ENCODE peak calls at places on chromosome 18, in eight cellular contexts. J is AG10803; X is HCT116; N is NB4; K is endodermal cell; Y is neural progenitor cell; F is CD4-positive, alpha-beta T cell; B is OCI-LY7. V is an unnamed sample.

GRCh38 chr18:70154591-70155194 is 50.8 kb downstream of the RTTN start:
- DNase-seq in Y (no peak), J (peak), K (no peak), N (no peak), X (no peak), B (no peak), F (no peak), V (no peak)

GRCh38 chr18:13388586-13389490 is 170.3 kb downstream of the LDLRAD4 start:
- DNase-seq in J (no peak), F (no peak), Y (no peak), K (peak), B (no peak), X (no peak), N (no peak), V (no peak)

GRCh38 chr18:23265691-23266399 is 130.6 kb downstream of the CABLES1 start:
- DNase-seq in X (no peak), K (no peak), J (no peak), N (no peak), F (no peak), B (no peak), Y (no peak), V (no peak)

GRCh38 chr18:69349912-69350597 is 50.6 kb upstream of the DOK6 start:
- DNase-seq in J (no peak), X (no peak), Y (no peak), N (no peak), F (no peak), B (no peak), K (no peak), V (no peak)

GRCh38 chr18:79756826-79757225 is 40.9 kb upstream of the KCNG2 start:
- DNase-seq in F (no peak), K (no peak), N (no peak), B (no peak), X (no peak), Y (no peak), J (no peak), V (no peak)

GRCh38 chr18:39199231-39199855 is 1633.7 kb upstream of the CELF4 start:
- DNase-seq in Y (no peak), B (no peak), K (no peak), F (no peak), J (no peak), X (no peak), N (no peak), V (no peak)

GRCh38 chr18:67192535-67192934 is 324.0 kb downstream of the DSEL start:
- DNase-seq in N (no peak), J (no peak), F (no peak), X (no peak), K (no peak), B (no peak), Y (no peak), V (no peak)

GRCh38 chr18:10329116-10329515 is 125.3 kb upstream of the APCDD1 start:
- DNase-seq in X (no peak), J (no peak), Y (no peak), F (no peak), N (no peak), B (no peak), K (no peak), V (no peak)

GRCh38 chr18:67151366-67151765 is 365.2 kb downstream of the DSEL start:
- DNase-seq in J (no peak), K (no peak), N (no peak), B (no peak), F (no peak), Y (peak), X (no peak), V (no peak)

GRCh38 chr18:70127307-70127828 is 78.1 kb downstream of the RTTN start:
- DNase-seq in J (no peak), K (no peak), N (no peak), F (no peak), Y (no peak), X (no peak), B (no peak), V (no peak)

GRCh38 chr18:10953672-10954071 is 195.7 kb downstream of the PIEZO2 start:
- DNase-seq in F (no peak), Y (no peak), J (no peak), K (no peak), X (no peak), N (no peak), B (peak), V (no peak)

GRCh38 chr18:14905350-14905749 is 157.4 kb downstream of the ANKRD30B start:
- DNase-seq in Y (no peak), K (no peak), F (no peak), N (no peak), X (no peak), B (no peak), J (no peak), V (no peak)

GRCh38 chr18:48338915-48339314 is 70.3 kb downstream of the ZBTB7C start:
- DNase-seq in X (no peak), J (no peak), N (no peak), Y (no peak), K (no peak), B (no peak), F (no peak), V (no peak)

GRCh38 chr18:48337053-48337452 is 72.1 kb downstream of the ZBTB7C start:
- DNase-seq in J (no peak), F (no peak), N (no peak), X (no peak), B (no peak), K (no peak), Y (no peak), V (no peak)

GRCh38 chr18:48335829-48336228 is 73.4 kb downstream of the ZBTB7C start:
- DNase-seq in X (no peak), Y (peak), F (no peak), N (no peak), J (no peak), B (no peak), K (no peak), V (no peak)

GRCh38 chr18:48334845-48335244 is 74.3 kb downstream of the ZBTB7C start:
- DNase-seq in B (no peak), Y (no peak), F (no peak), J (no peak), X (no peak), N (no peak), K (no peak), V (no peak)

GRCh38 chr18:48336332-48336731 is 72.9 kb downstream of the ZBTB7C start:
- DNase-seq in Y (no peak), B (no peak), X (no peak), J (no peak), K (no peak), N (no peak), F (no peak), V (no peak)
- TF ChIP-seq CTCF in Y (no peak), B (no peak), X (no peak), J (no peak), K (peak), N (no peak), F (no peak), V (no peak)

DNA sequence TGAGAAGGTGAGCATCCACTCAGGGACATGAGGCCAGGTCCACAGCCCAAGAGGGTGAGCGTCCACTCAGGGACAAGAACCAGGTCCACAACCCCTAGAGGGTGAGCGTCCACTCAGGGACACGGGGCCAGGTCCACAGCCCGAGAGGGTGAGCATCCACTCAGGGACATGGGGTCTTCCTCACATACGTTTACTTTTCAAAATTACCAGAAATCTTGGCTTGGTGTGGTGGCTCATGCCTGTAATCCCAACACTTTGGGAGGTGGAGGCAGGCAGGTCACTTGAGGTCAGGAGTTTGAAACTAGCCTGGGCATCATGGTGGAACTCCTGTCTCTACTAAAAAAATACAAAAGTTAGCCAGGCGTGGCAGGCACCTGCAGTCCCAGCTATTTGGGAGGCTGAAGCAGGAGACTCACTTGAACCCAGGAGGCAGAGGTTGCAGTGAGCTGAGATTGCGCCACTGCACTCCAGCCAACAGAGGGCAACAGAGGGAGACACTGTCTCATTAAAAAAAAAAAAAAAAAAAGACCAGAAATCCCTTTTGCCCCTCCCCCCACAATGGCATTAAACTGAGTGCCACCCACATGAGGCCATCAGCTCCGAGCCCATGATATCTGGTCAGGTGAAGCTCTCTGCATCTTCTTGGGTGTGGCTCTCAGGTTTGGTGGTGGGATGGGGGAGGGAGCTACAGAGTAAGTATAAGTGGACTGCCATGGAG is 9.0 kb upstream of the MBP start:
- DNase-seq in F (no peak), N (no peak), J (no peak), Y (no peak), X (no peak), B (peak), K (no peak), V (no peak)
- TF ChIP-seq CTCF in F (no peak), N (no peak), J (no peak), Y (peak), X (peak), B (peak), K (peak), V (peak)

DNA sequence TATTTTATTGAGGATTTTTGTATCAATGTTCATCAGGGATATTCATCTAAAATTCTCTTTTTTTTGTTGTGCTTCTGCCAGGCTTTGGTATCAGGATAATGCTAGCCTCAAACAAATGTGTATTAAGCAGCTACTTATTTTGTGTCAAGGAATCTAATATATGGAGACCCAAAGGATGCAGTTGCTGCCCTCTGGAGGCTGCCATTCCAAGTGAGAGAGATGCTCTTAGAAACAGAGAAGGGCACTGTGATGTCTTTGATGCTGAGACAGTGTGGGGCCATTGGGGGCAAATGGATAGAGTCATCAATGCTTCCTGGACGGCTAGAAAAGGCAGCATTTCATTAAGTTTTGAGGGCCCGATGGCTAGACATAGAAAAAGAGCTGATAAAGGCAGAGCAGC is 292.6 kb downstream of the SETBP1 start:
- DNase-seq in J (no peak), N (no peak), K (peak), B (peak), F (no peak), X (no peak), Y (peak), V (no peak)
- TF ChIP-seq CTCF in J (peak), N (no peak), K (peak), B (no peak), F (no peak), X (no peak), Y (peak), V (peak)

DNA sequence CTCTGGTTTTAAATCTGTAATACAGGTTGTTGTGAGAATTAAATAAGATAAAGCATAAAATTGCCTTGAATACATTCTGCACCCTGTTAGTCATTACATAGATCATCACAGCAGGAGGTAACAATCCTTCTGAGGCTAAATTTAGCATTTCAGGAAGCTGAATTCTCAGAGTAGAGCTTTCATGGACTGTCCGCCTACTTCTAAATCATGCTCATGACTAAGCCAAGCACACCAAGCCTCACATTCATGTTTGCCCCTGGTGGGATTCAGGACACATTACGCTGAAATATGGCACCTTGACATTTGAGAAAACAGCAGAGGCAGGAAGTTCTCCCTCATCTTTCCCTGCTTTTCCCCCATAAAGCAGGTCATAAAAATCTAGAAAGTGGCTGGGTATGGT is 16.6 kb upstream of the PIK3C3 start:
- DNase-seq in B (no peak), X (no peak), K (no peak), N (peak), Y (no peak), F (no peak), J (peak), V (no peak)
- TF ChIP-seq CTCF in B (no peak), X (no peak), K (peak), N (no peak), Y (no peak), F (no peak), J (peak), V (no peak)

GRCh38 chr18:41378628-41379027 is 576.4 kb upstream of the PIK3C3 start:
- DNase-seq in K (no peak), Y (peak), N (no peak), J (peak), B (no peak), X (no peak), F (no peak), V (no peak)
- TF ChIP-seq CTCF in K (peak), Y (peak), N (no peak), J (peak), B (no peak), X (no peak), F (no peak), V (peak)

DNA sequence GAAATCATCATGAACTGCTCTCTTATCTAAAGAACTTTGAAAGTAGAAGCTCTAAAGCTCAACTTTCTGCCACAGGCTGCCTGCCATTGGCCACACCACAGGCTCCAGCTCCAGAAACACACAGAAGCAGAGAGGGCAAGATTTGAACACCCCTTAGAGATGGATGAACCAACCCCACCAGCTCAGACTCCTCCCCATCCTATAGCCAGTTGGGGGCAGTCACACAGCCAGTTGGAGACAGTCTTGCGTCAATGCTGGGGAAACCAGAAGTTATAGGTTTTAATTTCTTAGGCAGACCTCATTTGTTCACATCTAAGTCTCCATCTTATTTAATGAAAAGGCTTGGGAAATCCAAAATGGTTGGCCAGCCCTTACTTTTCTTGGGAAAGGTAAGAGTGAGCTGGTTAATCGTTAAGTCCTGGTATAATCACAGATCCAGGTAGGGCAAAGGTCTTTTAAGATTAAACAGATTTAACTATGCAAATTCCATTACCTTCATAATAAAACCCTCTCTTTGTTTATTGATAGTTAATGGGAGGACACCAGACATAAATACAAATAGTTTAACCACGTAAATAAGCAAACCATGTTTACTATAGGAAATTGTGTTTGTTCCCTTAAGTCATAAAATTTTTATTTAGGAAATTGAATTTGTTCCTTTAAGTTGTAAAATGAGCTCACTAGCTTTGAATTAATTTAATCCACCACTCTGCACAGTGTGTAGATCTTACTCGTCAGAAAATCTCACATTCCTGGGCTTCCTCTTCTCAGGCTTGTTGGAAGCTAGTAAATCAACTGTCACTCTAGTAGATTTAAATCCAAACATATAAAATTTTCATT is 28.0 kb downstream of the MRO start:
- DNase-seq in F (no peak), B (no peak), J (no peak), N (no peak), K (no peak), Y (no peak), X (no peak), V (no peak)
- TF ChIP-seq CTCF in F (no peak), B (no peak), J (no peak), N (no peak), K (peak), Y (no peak), X (no peak), V (no peak)

GRCh38 chr18:54916507-54916906 is 42.8 kb downstream of the CCDC68 start:
- DNase-seq in N (no peak), K (peak), F (no peak), B (no peak), X (no peak), J (no peak), Y (no peak), V (no peak)
- TF ChIP-seq CTCF in N (no peak), K (peak), F (no peak), B (no peak), X (peak), J (no peak), Y (no peak), V (peak)

DNA sequence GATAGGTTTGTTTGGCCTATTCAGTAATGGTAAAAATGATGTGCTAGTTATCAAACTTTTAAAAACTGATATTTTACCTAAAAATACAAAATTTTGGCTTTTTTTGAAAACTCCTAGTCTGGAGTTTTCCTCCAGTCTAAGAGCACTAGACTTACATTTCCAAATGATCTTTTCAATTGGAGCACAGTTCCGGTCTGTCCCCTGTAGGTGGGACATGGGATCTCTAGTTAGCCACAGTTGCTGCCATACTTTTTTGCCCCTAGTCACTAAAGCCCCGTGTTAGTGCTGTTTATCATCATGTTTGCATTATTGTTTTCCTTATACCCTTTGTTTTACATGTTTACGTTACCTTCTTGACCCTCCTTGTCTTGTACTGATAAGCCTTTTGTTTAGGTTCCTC is 52.4 kb downstream of the RELCH start:
- DNase-seq in J (no peak), Y (no peak), B (no peak), N (no peak), K (no peak), X (no peak), F (no peak), V (no peak)
- TF ChIP-seq CTCF in J (no peak), Y (peak), B (no peak), N (no peak), K (peak), X (no peak), F (no peak), V (no peak)

GRCh38 chr18:24514439-24514838 is 54.0 kb downstream of the HRH4 start:
- DNase-seq in N (peak), Y (peak), J (peak), K (peak), B (peak), X (peak), F (no peak), V (peak)
- TF ChIP-seq CTCF in N (peak), Y (peak), J (peak), K (peak), B (peak), X (peak), F (peak), V (peak)